ENCODE peak calls at places on chromosomes 3 and 15, in five cellular contexts. G is RWPE1; D is activated effector memory CD4-positive, alpha-beta T cell treated with Interleukin-2 at 50 U/mL for 16 hours; T is caudate nucleus; E is GM03348. I is an unnamed sample.

GRCh38 chr3:124764746-124765145 is 34.5 kb downstream of the UMPS start:
- DNase-seq in G (no peak), D (no peak), T (no peak), E (no peak), I (no peak)

GRCh38 chr3:35946857-35947514 is 307.7 kb downstream of the ARPP21 start:
- DNase-seq in G (no peak), D (no peak), T (no peak), E (no peak), I (no peak)

GRCh38 chr3:173814809-173815208 is 417.3 kb downstream of the NLGN1 start:
- DNase-seq in G (no peak), D (no peak), T (no peak), E (no peak), I (no peak)

GRCh38 chr3:112463250-112463649 is 36.0 kb downstream of the BTLA start:
- DNase-seq in G (no peak), D (no peak), T (no peak), E (no peak), I (no peak)

GRCh38 chr3:126523745-126524428 is at the start of gene CHST13:
- DNase-seq in G (peak), D (no peak), T (no peak), E (peak), I (peak)

GRCh38 chr15:94951538-94951937 is 720.2 kb downstream of the MCTP2 start:
- DNase-seq in G (no peak), D (no peak), T (no peak), E (no peak), I (no peak)

GRCh38 chr3:127754411-127755304 is 67.7 kb downstream of the MGLL start:
- DNase-seq in G (no peak), D (no peak), T (peak), E (no peak), I (no peak)

GRCh38 chr3:197750863-197751737 is 1.4 kb downstream of the FYTTD1 start:
- DNase-seq in G (peak), D (peak), T (no peak), E (peak), I (peak)

GRCh38 chr3:32817561-32818430 is at the start of gene TRIM71:
- DNase-seq in G (no peak), D (no peak), T (no peak), E (no peak), I (no peak)

GRCh38 chr15:63332367-63333078 is 49.1 kb downstream of the CA12 start:
- DNase-seq in G (peak), D (no peak), T (no peak), E (peak), I (peak)

GRCh38 chr3:132536442-132537153 is 60.5 kb upstream of the ACKR4 start:
- DNase-seq in G (no peak), D (no peak), T (no peak), E (peak), I (peak)

GRCh38 chr3:65126527-65127440 is 439.0 kb upstream of the ADAMTS9 start:
- DNase-seq in G (peak), D (no peak), T (no peak), E (peak), I (peak)

GRCh38 chr15:28147827-28148226 is 48.7 kb upstream of the OCA2 start:
- DNase-seq in G (no peak), D (no peak), T (no peak), E (no peak), I (peak)

GRCh38 chr3:149277338-149277813 is 55.7 kb upstream of the CP start:
- DNase-seq in G (peak), D (no peak), T (no peak), E (peak), I (peak)

GRCh38 chr15:90097475-90097874 is 4.8 kb downstream of the IDH2 start:
- DNase-seq in G (no peak), D (peak), T (no peak), E (no peak), I (no peak)

GRCh38 chr15:99502661-99503060 is 63.1 kb upstream of the MEF2A start:
- DNase-seq in G (no peak), D (no peak), T (no peak), E (no peak), I (no peak)

GRCh38 chr3:134879991-134880390 is 84.9 kb downstream of the EPHB1 start:
- DNase-seq in G (no peak), D (no peak), T (no peak), E (no peak), I (no peak)

GRCh38 chr15:88791637-88792036 is 11.6 kb upstream of the ACAN start:
- DNase-seq in G (peak), D (no peak), T (no peak), E (no peak), I (no peak)

GRCh38 chr3:152280539-152280938 is 11.8 kb downstream of the MBNL1 start:
- DNase-seq in G (no peak), D (no peak), T (no peak), E (no peak), I (no peak)

GRCh38 chr15:53625962-53626845 is 133.3 kb downstream of the WDR72 start:
- DNase-seq in G (no peak), D (no peak), T (no peak), E (no peak), I (no peak)

GRCh38 chr3:194396897-194397756 is 1.9 kb downstream of the GP5 start:
- DNase-seq in G (no peak), D (peak), T (no peak), E (peak), I (peak)

GRCh38 chr3:14685204-14685603 is 10.3 kb downstream of the C3orf20 start:
- DNase-seq in G (no peak), D (no peak), T (no peak), E (no peak), I (no peak)

GRCh38 chr15:65940618-65940909 is 71.3 kb downstream of the RAB11A start:
- DNase-seq in G (peak), D (no peak), T (no peak), E (peak), I (peak)

GRCh38 chr15:98347001-98347400 is 301.3 kb upstream of the IGF1R start:
- DNase-seq in G (no peak), D (no peak), T (no peak), E (no peak), I (no peak)

GRCh38 chr15:60006203-60006782 is 2.2 kb downstream of the FOXB1 start:
- DNase-seq in G (peak), D (peak), T (no peak), E (peak), I (peak)

GRCh38 chr3:56467801-56468183 is 475 bp downstream of the ERC2 start:
- DNase-seq in G (no peak), D (no peak), T (no peak), E (peak), I (no peak)

GRCh38 chr3:10693457-10693856 is 122.6 kb upstream of the SLC6A11 start:
- DNase-seq in G (no peak), D (no peak), T (no peak), E (no peak), I (peak)

GRCh38 chr3:193207290-193207689 is 33.7 kb upstream of the PLAAT1 start:
- DNase-seq in G (no peak), D (no peak), T (no peak), E (no peak), I (no peak)